ENCODE peak calls at places on chromosomes 3 and 15, in six cellular contexts. O is A673, I is neural progenitor cell, D is RWPE2, B is left lung, Z is IMR-90. M is an unnamed sample.

GRCh38 chr3:52056521-52056967 is at the start of gene DUSP7:
- DNase-seq in I (peak), Z (peak), D (no peak), B (peak), O (peak), M (peak)

GRCh38 chr15:63191895-63192603 is 2.6 kb downstream of the RAB8B start:
- DNase-seq in D (no peak), O (no peak), Z (no peak), B (no peak), I (no peak), M (no peak)

GRCh38 chr3:46999516-47000197 is 20.2 kb downstream of the NBEAL2 start:
- DNase-seq in O (no peak), B (no peak), I (no peak), Z (no peak), D (peak), M (no peak)

GRCh38 chr3:58047806-58048205 is 39.6 kb downstream of the FLNB start:
- DNase-seq in Z (peak), D (no peak), O (no peak), I (no peak), B (no peak), M (no peak)

GRCh38 chr3:185657211-185657610 is 71.1 kb downstream of the SENP2 start:
- DNase-seq in Z (no peak), O (no peak), B (no peak), I (no peak), D (no peak), M (no peak)

GRCh38 chr3:50251220-50251619 is 15.2 kb downstream of the GNAI2 start:
- DNase-seq in B (no peak), Z (peak), I (no peak), O (no peak), D (peak), M (no peak)

GRCh38 chr15:51708013-51708412 is 26.7 kb downstream of the SCG3 start:
- DNase-seq in I (no peak), O (no peak), Z (no peak), D (no peak), B (no peak), M (no peak)

GRCh38 chr3:37029516-37030163 is 36.3 kb downstream of the MLH1 start:
- DNase-seq in Z (peak), O (no peak), D (no peak), B (no peak), I (no peak), M (no peak)

GRCh38 chr15:60660290-60661051 is 181.5 kb upstream of the ICE2 start:
- DNase-seq in I (no peak), O (peak), B (no peak), D (no peak), Z (peak), M (no peak)

GRCh38 chr3:133547432-133548041 is 25.9 kb upstream of the CDV3 start:
- DNase-seq in O (no peak), B (peak), I (no peak), D (no peak), Z (peak), M (no peak)

GRCh38 chr3:134477938-134478337 is 7.8 kb downstream of the ANAPC13 start:
- DNase-seq in D (no peak), B (no peak), Z (no peak), O (no peak), I (no peak), M (no peak)

GRCh38 chr15:85692873-85693272 is 101.9 kb downstream of the KLHL25 start:
- DNase-seq in D (no peak), B (no peak), O (no peak), I (no peak), Z (no peak), M (no peak)

GRCh38 chr3:26193558-26193957 is 403.7 kb downstream of the OXSM start:
- DNase-seq in D (no peak), O (no peak), I (no peak), Z (no peak), B (no peak), M (no peak)

GRCh38 chr15:101017041-101017754 is 98.0 kb downstream of the LRRK1 start:
- DNase-seq in D (peak), I (peak), B (no peak), O (peak), Z (peak), M (no peak)

GRCh38 chr3:123739146-123739545 is 145.0 kb downstream of the MYLK start:
- DNase-seq in B (no peak), D (no peak), O (no peak), Z (no peak), I (no peak), M (no peak)

GRCh38 chr3:41198046-41198445 is 1.3 kb upstream of the CTNNB1 start:
- DNase-seq in B (no peak), I (no peak), O (no peak), D (no peak), Z (no peak), M (no peak)

GRCh38 chr15:74613953-74614743 is 1.5 kb upstream of the CLK3 start:
- DNase-seq in I (no peak), D (no peak), O (no peak), Z (no peak), B (no peak), M (no peak)

GRCh38 chr3:148600440-148600839 is 97.3 kb upstream of the AGTR1 start:
- DNase-seq in O (no peak), B (no peak), Z (no peak), I (no peak), D (no peak), M (no peak)

GRCh38 chr3:138439646-138440045 is 5.2 kb downstream of the ESYT3 start:
- DNase-seq in O (no peak), D (no peak), Z (no peak), B (no peak), I (no peak), M (no peak)

GRCh38 chr15:40081691-40082194 is 26.9 kb downstream of the BMF start:
- DNase-seq in B (peak), Z (peak), O (peak), I (peak), D (no peak), M (peak)

GRCh38 chr3:83230841-83231240 is 1469.4 kb upstream of the GBE1 start:
- DNase-seq in O (no peak), D (no peak), I (no peak), B (no peak), Z (no peak), M (no peak)

GRCh38 chr3:120393252-120393651 is 44.1 kb upstream of the LRRC58 start:
- DNase-seq in I (no peak), Z (peak), D (no peak), B (no peak), O (no peak), M (no peak)

GRCh38 chr15:39267685-39268084 is 313.2 kb upstream of the THBS1 start:
- DNase-seq in D (no peak), I (no peak), B (no peak), Z (no peak), O (no peak), M (no peak)

GRCh38 chr15:51888593-51889195 is 59.2 kb downstream of the TMOD3 start:
- DNase-seq in Z (peak), I (peak), B (no peak), O (peak), D (no peak), M (no peak)

GRCh38 chr3:157543491-157544035 is 40.3 kb upstream of the VEPH1 start:
- DNase-seq in B (no peak), I (no peak), Z (no peak), D (no peak), O (no peak), M (no peak)

GRCh38 chr3:32719335-32719734 is 34.3 kb downstream of the CNOT10 start:
- DNase-seq in D (no peak), O (no peak), Z (no peak), B (no peak), I (no peak), M (no peak)

GRCh38 chr3:52892625-52893311 is 4.6 kb downstream of the STIMATE start:
- DNase-seq in D (no peak), I (no peak), Z (no peak), O (no peak), B (no peak), M (no peak)

GRCh38 chr3:129230311-129231019 is 18.9 kb upstream of the COPG1 start:
- DNase-seq in I (no peak), B (peak), Z (peak), D (peak), O (no peak), M (no peak)

GRCh38 chr3:157109267-157110141 is 50.4 kb downstream of the CCNL1 start:
- DNase-seq in I (no peak), B (no peak), D (no peak), O (no peak), Z (no peak), M (no peak)

DNA sequence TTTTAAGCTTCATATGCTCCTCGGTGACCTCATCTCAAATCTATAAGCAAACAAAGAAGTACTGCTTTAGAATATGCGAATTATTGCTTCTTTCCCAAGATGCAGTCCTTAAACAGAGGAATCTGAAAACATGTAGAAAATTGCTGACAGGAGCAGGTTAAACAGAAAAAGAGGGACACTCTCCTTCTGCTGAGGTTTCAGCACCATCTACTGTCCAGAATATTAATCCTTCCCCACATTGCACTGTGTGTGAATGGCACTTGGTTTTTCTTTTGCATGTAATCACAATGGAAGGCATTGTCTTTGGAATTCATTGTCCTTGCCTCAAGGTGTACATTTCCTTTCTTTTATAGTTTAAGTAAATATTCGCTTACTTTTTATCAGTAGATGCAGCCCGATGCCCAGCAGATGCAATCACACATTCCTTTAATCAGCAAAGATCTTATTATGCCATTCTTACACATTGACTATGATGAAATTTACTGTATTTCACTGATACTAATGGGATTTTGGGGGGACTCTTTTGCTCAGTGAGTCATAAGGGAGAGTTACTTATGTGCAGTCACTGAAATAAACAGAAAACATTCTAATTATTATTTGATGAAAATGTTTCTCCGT is 94.6 kb downstream of the IL5RA start:
- DNase-seq in D (no peak), I (peak), O (peak), B (no peak), Z (peak), M (no peak)
- TF ChIP-seq CTCF in D (peak), I (peak), O (peak), B (peak), Z (peak), M (peak)

DNA sequence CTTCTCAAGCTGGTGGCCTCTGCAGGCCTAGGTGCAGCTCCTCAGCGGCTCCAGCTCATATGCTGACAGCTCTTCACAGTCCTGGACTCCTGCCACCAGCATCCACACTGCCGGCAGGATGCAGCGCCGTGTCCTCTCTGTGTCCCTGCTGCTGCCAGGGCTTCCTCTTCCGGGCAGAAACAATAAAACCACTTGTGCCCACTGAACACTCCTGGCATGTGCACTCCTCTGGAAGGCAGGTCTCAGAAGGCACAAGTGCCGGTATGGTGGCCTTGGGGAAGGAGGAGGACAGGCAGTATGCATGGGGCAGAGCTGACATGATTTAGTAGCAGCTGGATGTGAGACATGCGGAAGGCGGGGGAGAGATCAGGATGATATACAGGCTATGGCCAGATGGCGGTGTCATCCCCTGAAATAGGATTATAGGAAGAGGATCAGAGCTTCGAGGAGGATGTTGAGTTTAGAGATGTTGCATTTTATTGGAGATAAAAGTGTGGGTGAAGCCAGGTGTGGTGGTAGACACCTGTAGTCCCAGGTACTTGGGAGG is 7.5 kb upstream of the MAN2A2 start:
- DNase-seq in O (peak), B (no peak), I (peak), D (no peak), Z (no peak), M (no peak)
- TF ChIP-seq CTCF in O (peak), B (no peak), I (peak), D (no peak), Z (no peak), M (no peak)

GRCh38 chr3:151210676-151211381 is 7.8 kb upstream of the GPR171 start:
- DNase-seq in O (no peak), D (no peak), Z (no peak), I (peak), B (no peak), M (no peak)
- TF ChIP-seq CTCF in O (peak), D (no peak), Z (no peak), I (no peak), B (no peak), M (no peak)

DNA sequence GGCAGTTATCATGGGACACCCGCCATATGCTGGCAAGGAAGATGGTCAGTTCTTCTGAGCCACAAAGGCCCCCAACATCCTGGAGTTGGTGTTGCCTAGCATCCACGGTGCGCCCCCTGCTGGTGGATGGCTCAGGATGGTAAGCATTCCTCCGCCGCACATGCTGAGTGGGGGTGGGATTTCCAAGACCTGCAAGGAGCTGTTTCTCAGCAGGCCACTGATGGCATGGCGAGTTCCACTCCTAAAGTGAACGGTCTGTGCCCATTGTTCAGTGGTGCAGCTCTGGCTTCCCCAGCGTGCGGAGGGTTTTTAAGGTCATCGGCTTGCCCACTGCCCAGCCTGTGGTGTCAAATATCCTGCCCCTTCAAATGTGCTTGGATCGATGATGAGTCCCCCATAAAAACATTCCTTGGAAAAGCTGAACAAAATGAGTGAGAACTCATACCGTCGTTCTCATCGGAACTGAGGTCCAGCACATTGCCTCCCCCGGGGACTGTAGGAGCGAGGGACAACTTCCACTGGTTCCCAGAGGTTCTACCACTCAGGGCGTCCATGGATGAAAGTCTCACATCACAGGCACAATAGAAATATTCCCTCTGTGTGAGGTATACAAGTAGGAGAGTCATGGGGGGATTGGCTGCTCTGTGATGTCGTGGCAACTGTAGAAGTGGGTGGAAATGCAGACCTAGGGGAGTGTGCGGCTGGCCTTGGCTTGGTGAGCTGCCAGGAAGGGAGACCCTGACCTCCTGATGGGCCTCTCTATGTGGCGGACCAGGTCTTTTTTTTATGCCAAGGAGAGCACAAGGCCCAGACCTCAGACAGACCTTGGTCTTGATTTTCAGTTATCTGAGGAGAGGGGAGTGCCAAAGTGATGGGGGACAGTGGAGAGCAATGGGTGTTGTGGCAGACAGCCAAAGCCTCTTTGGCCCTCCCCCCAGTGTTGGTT is 102.0 kb downstream of the SNRPN start:
- DNase-seq in D (peak), Z (no peak), I (no peak), B (no peak), O (no peak), M (peak)
- TF ChIP-seq CTCF in D (no peak), Z (no peak), I (no peak), B (no peak), O (no peak), M (no peak)

GRCh38 chr3:159884661-159885402 is 103.8 kb upstream of the IL12A start:
- DNase-seq in B (no peak), I (peak), D (no peak), Z (peak), O (peak), M (no peak)
- TF ChIP-seq CTCF in B (peak), I (peak), D (peak), Z (peak), O (peak), M (peak)

GRCh38 chr3:126959921-126960603 is 22.9 kb upstream of the PLXNA1 start:
- DNase-seq in Z (peak), B (no peak), I (peak), O (no peak), D (peak), M (no peak)
- TF ChIP-seq CTCF in Z (peak), B (peak), I (peak), O (no peak), D (peak), M (peak)

GRCh38 chr3:5731100-5731499 is 543.6 kb downstream of the EDEM1 start:
- DNase-seq in Z (no peak), D (no peak), O (peak), B (no peak), I (no peak), M (no peak)
- TF ChIP-seq CTCF in Z (no peak), D (no peak), O (peak), B (no peak), I (peak), M (peak)

GRCh38 chr3:174325834-174326705 is 533.1 kb upstream of the NAALADL2 start:
- DNase-seq in Z (peak), O (peak), B (no peak), I (no peak), D (no peak), M (no peak)
- TF ChIP-seq CTCF in Z (peak), O (no peak), B (no peak), I (peak), D (no peak), M (no peak)

M was measured in progenitor cell of endocrine pancreas.